ENCODE peak calls at places on chromosomes 12 and 14, in eight cellular contexts. One of them, this sample, is unnamed.

GRCh38 chr12:99996095-99996494 is 11.4 kb upstream of the ANKS1B start:
- DNase-seq in mucosa of gallbladder: no peak
- DNase-seq in foreskin fibroblast: no peak
- DNase-seq in activated CD4-positive, alpha-beta T cell treated with anti-CD3 and anti-CD28 coated beads, Interleukin-2, amount 10 ng/mL, durations not matched to agents 7 days and 5 days: no peak
- DNase-seq in NCI-H1436: no peak
- DNase-seq in fibroblast of the conjunctiva: no peak
- DNase-seq in RPMI7951: no peak
- DNase-seq in stimulated activated CD4-positive, alpha-beta T cell treated with anti-CD3 and anti-CD28 coated beads, Interleukin-12 subunit alpha, Interleukin-12 subunit beta, amount 100 ng/mL, for 48 hours: no peak
- DNase-seq in this sample: no peak

GRCh38 chr12:68477906-68478305 is 132.8 kb upstream of the RAP1B start:
- DNase-seq in RPMI7951: no peak
- DNase-seq in activated CD4-positive, alpha-beta T cell treated with anti-CD3 and anti-CD28 coated beads, Interleukin-2, amount 10 ng/mL, durations not matched to agents 7 days and 5 days: no peak
- DNase-seq in foreskin fibroblast: no peak
- DNase-seq in fibroblast of the conjunctiva: no peak
- DNase-seq in stimulated activated CD4-positive, alpha-beta T cell treated with anti-CD3 and anti-CD28 coated beads, Interleukin-12 subunit alpha, Interleukin-12 subunit beta, amount 100 ng/mL, for 48 hours: no peak
- DNase-seq in NCI-H1436: no peak
- DNase-seq in mucosa of gallbladder: no peak
- DNase-seq in this sample: no peak

GRCh38 chr12:81668475-81668874 is 90.7 kb downstream of the PPFIA2 start:
- DNase-seq in activated CD4-positive, alpha-beta T cell treated with anti-CD3 and anti-CD28 coated beads, Interleukin-2, amount 10 ng/mL, durations not matched to agents 7 days and 5 days: no peak
- DNase-seq in foreskin fibroblast: peak
- DNase-seq in RPMI7951: peak
- DNase-seq in NCI-H1436: no peak
- DNase-seq in mucosa of gallbladder: no peak
- DNase-seq in stimulated activated CD4-positive, alpha-beta T cell treated with anti-CD3 and anti-CD28 coated beads, Interleukin-12 subunit alpha, Interleukin-12 subunit beta, amount 100 ng/mL, for 48 hours: peak
- DNase-seq in fibroblast of the conjunctiva: peak
- DNase-seq in this sample: peak

GRCh38 chr12:13024151-13024946 is 19.8 kb upstream of the FAM234B start:
- DNase-seq in NCI-H1436: no peak
- DNase-seq in foreskin fibroblast: peak
- DNase-seq in stimulated activated CD4-positive, alpha-beta T cell treated with anti-CD3 and anti-CD28 coated beads, Interleukin-12 subunit alpha, Interleukin-12 subunit beta, amount 100 ng/mL, for 48 hours: no peak
- DNase-seq in RPMI7951: no peak
- DNase-seq in mucosa of gallbladder: no peak
- DNase-seq in activated CD4-positive, alpha-beta T cell treated with anti-CD3 and anti-CD28 coated beads, Interleukin-2, amount 10 ng/mL, durations not matched to agents 7 days and 5 days: no peak
- DNase-seq in fibroblast of the conjunctiva: peak
- DNase-seq in this sample: peak

GRCh38 chr12:43337571-43338497 is 214.2 kb downstream of the ADAMTS20 start:
- DNase-seq in activated CD4-positive, alpha-beta T cell treated with anti-CD3 and anti-CD28 coated beads, Interleukin-2, amount 10 ng/mL, durations not matched to agents 7 days and 5 days: no peak
- DNase-seq in stimulated activated CD4-positive, alpha-beta T cell treated with anti-CD3 and anti-CD28 coated beads, Interleukin-12 subunit alpha, Interleukin-12 subunit beta, amount 100 ng/mL, for 48 hours: no peak
- DNase-seq in fibroblast of the conjunctiva: no peak
- DNase-seq in mucosa of gallbladder: peak
- DNase-seq in foreskin fibroblast: peak
- DNase-seq in RPMI7951: no peak
- DNase-seq in NCI-H1436: no peak
- DNase-seq in this sample: peak

GRCh38 chr12:25054076-25054782 is 105.3 kb upstream of the BCAT1 start:
- DNase-seq in activated CD4-positive, alpha-beta T cell treated with anti-CD3 and anti-CD28 coated beads, Interleukin-2, amount 10 ng/mL, durations not matched to agents 7 days and 5 days: no peak
- DNase-seq in stimulated activated CD4-positive, alpha-beta T cell treated with anti-CD3 and anti-CD28 coated beads, Interleukin-12 subunit alpha, Interleukin-12 subunit beta, amount 100 ng/mL, for 48 hours: no peak
- DNase-seq in foreskin fibroblast: no peak
- DNase-seq in fibroblast of the conjunctiva: no peak
- DNase-seq in RPMI7951: no peak
- DNase-seq in mucosa of gallbladder: no peak
- DNase-seq in NCI-H1436: no peak
- DNase-seq in this sample: no peak

GRCh38 chr12:20367731-20368652 is at the start of gene PDE3A:
- DNase-seq in mucosa of gallbladder: peak
- DNase-seq in activated CD4-positive, alpha-beta T cell treated with anti-CD3 and anti-CD28 coated beads, Interleukin-2, amount 10 ng/mL, durations not matched to agents 7 days and 5 days: no peak
- DNase-seq in foreskin fibroblast: peak
- DNase-seq in NCI-H1436: no peak
- DNase-seq in fibroblast of the conjunctiva: peak
- DNase-seq in RPMI7951: peak
- DNase-seq in stimulated activated CD4-positive, alpha-beta T cell treated with anti-CD3 and anti-CD28 coated beads, Interleukin-12 subunit alpha, Interleukin-12 subunit beta, amount 100 ng/mL, for 48 hours: no peak
- DNase-seq in this sample: peak

GRCh38 chr14:91412939-91413338 is 4.7 kb downstream of the CCDC88C start:
- DNase-seq in RPMI7951: no peak
- DNase-seq in foreskin fibroblast: no peak
- DNase-seq in stimulated activated CD4-positive, alpha-beta T cell treated with anti-CD3 and anti-CD28 coated beads, Interleukin-12 subunit alpha, Interleukin-12 subunit beta, amount 100 ng/mL, for 48 hours: no peak
- DNase-seq in mucosa of gallbladder: peak
- DNase-seq in activated CD4-positive, alpha-beta T cell treated with anti-CD3 and anti-CD28 coated beads, Interleukin-2, amount 10 ng/mL, durations not matched to agents 7 days and 5 days: no peak
- DNase-seq in NCI-H1436: no peak
- DNase-seq in fibroblast of the conjunctiva: no peak
- DNase-seq in this sample: no peak

GRCh38 chr14:101215936-101216335 is 312.4 kb upstream of the RTL1 start:
- DNase-seq in activated CD4-positive, alpha-beta T cell treated with anti-CD3 and anti-CD28 coated beads, Interleukin-2, amount 10 ng/mL, durations not matched to agents 7 days and 5 days: no peak
- DNase-seq in fibroblast of the conjunctiva: no peak
- DNase-seq in foreskin fibroblast: no peak
- DNase-seq in RPMI7951: no peak
- DNase-seq in NCI-H1436: no peak
- DNase-seq in stimulated activated CD4-positive, alpha-beta T cell treated with anti-CD3 and anti-CD28 coated beads, Interleukin-12 subunit alpha, Interleukin-12 subunit beta, amount 100 ng/mL, for 48 hours: no peak
- DNase-seq in mucosa of gallbladder: no peak
- DNase-seq in this sample: no peak

GRCh38 chr14:106549064-106549463 is 1022.7 kb downstream of the TMEM121 start:
- DNase-seq in mucosa of gallbladder: no peak
- DNase-seq in activated CD4-positive, alpha-beta T cell treated with anti-CD3 and anti-CD28 coated beads, Interleukin-2, amount 10 ng/mL, durations not matched to agents 7 days and 5 days: no peak
- DNase-seq in NCI-H1436: no peak
- DNase-seq in foreskin fibroblast: no peak
- DNase-seq in stimulated activated CD4-positive, alpha-beta T cell treated with anti-CD3 and anti-CD28 coated beads, Interleukin-12 subunit alpha, Interleukin-12 subunit beta, amount 100 ng/mL, for 48 hours: no peak
- DNase-seq in fibroblast of the conjunctiva: no peak
- DNase-seq in RPMI7951: no peak
- DNase-seq in this sample: no peak

GRCh38 chr12:64616221-64616620 is 5.9 kb downstream of the RASSF3 start:
- DNase-seq in stimulated activated CD4-positive, alpha-beta T cell treated with anti-CD3 and anti-CD28 coated beads, Interleukin-12 subunit alpha, Interleukin-12 subunit beta, amount 100 ng/mL, for 48 hours: no peak
- DNase-seq in activated CD4-positive, alpha-beta T cell treated with anti-CD3 and anti-CD28 coated beads, Interleukin-2, amount 10 ng/mL, durations not matched to agents 7 days and 5 days: no peak
- DNase-seq in mucosa of gallbladder: no peak
- DNase-seq in NCI-H1436: no peak
- DNase-seq in RPMI7951: peak
- DNase-seq in fibroblast of the conjunctiva: no peak
- DNase-seq in foreskin fibroblast: no peak
- DNase-seq in this sample: no peak

GRCh38 chr14:23094666-23095195 is at the start of gene ACIN1:
- DNase-seq in mucosa of gallbladder: peak
- DNase-seq in stimulated activated CD4-positive, alpha-beta T cell treated with anti-CD3 and anti-CD28 coated beads, Interleukin-12 subunit alpha, Interleukin-12 subunit beta, amount 100 ng/mL, for 48 hours: peak
- DNase-seq in fibroblast of the conjunctiva: peak
- DNase-seq in activated CD4-positive, alpha-beta T cell treated with anti-CD3 and anti-CD28 coated beads, Interleukin-2, amount 10 ng/mL, durations not matched to agents 7 days and 5 days: peak
- DNase-seq in RPMI7951: peak
- DNase-seq in NCI-H1436: no peak
- DNase-seq in foreskin fibroblast: peak
- DNase-seq in this sample: peak

GRCh38 chr12:9509464-9510166 is 98.1 kb downstream of the KLRB1 start:
- DNase-seq in RPMI7951: peak
- DNase-seq in fibroblast of the conjunctiva: peak
- DNase-seq in mucosa of gallbladder: no peak
- DNase-seq in foreskin fibroblast: peak
- DNase-seq in NCI-H1436: no peak
- DNase-seq in stimulated activated CD4-positive, alpha-beta T cell treated with anti-CD3 and anti-CD28 coated beads, Interleukin-12 subunit alpha, Interleukin-12 subunit beta, amount 100 ng/mL, for 48 hours: no peak
- DNase-seq in activated CD4-positive, alpha-beta T cell treated with anti-CD3 and anti-CD28 coated beads, Interleukin-2, amount 10 ng/mL, durations not matched to agents 7 days and 5 days: no peak
- DNase-seq in this sample: peak

GRCh38 chr12:65567820-65568219 is 256.5 kb upstream of the HMGA2 start:
- DNase-seq in foreskin fibroblast: no peak
- DNase-seq in fibroblast of the conjunctiva: no peak
- DNase-seq in stimulated activated CD4-positive, alpha-beta T cell treated with anti-CD3 and anti-CD28 coated beads, Interleukin-12 subunit alpha, Interleukin-12 subunit beta, amount 100 ng/mL, for 48 hours: no peak
- DNase-seq in NCI-H1436: no peak
- DNase-seq in activated CD4-positive, alpha-beta T cell treated with anti-CD3 and anti-CD28 coated beads, Interleukin-2, amount 10 ng/mL, durations not matched to agents 7 days and 5 days: no peak
- DNase-seq in RPMI7951: no peak
- DNase-seq in mucosa of gallbladder: no peak
- DNase-seq in this sample: no peak

GRCh38 chr12:69161835-69162234 is 77.5 kb upstream of the CPSF6 start:
- DNase-seq in mucosa of gallbladder: no peak
- DNase-seq in NCI-H1436: peak
- DNase-seq in RPMI7951: peak
- DNase-seq in stimulated activated CD4-positive, alpha-beta T cell treated with anti-CD3 and anti-CD28 coated beads, Interleukin-12 subunit alpha, Interleukin-12 subunit beta, amount 100 ng/mL, for 48 hours: peak
- DNase-seq in fibroblast of the conjunctiva: no peak
- DNase-seq in activated CD4-positive, alpha-beta T cell treated with anti-CD3 and anti-CD28 coated beads, Interleukin-2, amount 10 ng/mL, durations not matched to agents 7 days and 5 days: peak
- DNase-seq in foreskin fibroblast: peak
- DNase-seq in this sample: peak

GRCh38 chr14:33985242-33985641 is 34.4 kb upstream of the EGLN3 start:
- DNase-seq in fibroblast of the conjunctiva: no peak
- DNase-seq in RPMI7951: no peak
- DNase-seq in mucosa of gallbladder: no peak
- DNase-seq in NCI-H1436: no peak
- DNase-seq in activated CD4-positive, alpha-beta T cell treated with anti-CD3 and anti-CD28 coated beads, Interleukin-2, amount 10 ng/mL, durations not matched to agents 7 days and 5 days: no peak
- DNase-seq in foreskin fibroblast: no peak
- DNase-seq in stimulated activated CD4-positive, alpha-beta T cell treated with anti-CD3 and anti-CD28 coated beads, Interleukin-12 subunit alpha, Interleukin-12 subunit beta, amount 100 ng/mL, for 48 hours: no peak
- DNase-seq in this sample: no peak

GRCh38 chr12:16118586-16118985 is 158.9 kb downstream of the SLC15A5 start:
- DNase-seq in activated CD4-positive, alpha-beta T cell treated with anti-CD3 and anti-CD28 coated beads, Interleukin-2, amount 10 ng/mL, durations not matched to agents 7 days and 5 days: no peak
- DNase-seq in foreskin fibroblast: no peak
- DNase-seq in stimulated activated CD4-positive, alpha-beta T cell treated with anti-CD3 and anti-CD28 coated beads, Interleukin-12 subunit alpha, Interleukin-12 subunit beta, amount 100 ng/mL, for 48 hours: no peak
- DNase-seq in NCI-H1436: no peak
- DNase-seq in mucosa of gallbladder: no peak
- DNase-seq in RPMI7951: no peak
- DNase-seq in fibroblast of the conjunctiva: no peak
- DNase-seq in this sample: no peak

GRCh38 chr12:98401427-98401826 is 114.0 kb upstream of the TMPO start:
- DNase-seq in mucosa of gallbladder: peak
- DNase-seq in fibroblast of the conjunctiva: no peak
- DNase-seq in activated CD4-positive, alpha-beta T cell treated with anti-CD3 and anti-CD28 coated beads, Interleukin-2, amount 10 ng/mL, durations not matched to agents 7 days and 5 days: no peak
- DNase-seq in NCI-H1436: no peak
- DNase-seq in RPMI7951: peak
- DNase-seq in stimulated activated CD4-positive, alpha-beta T cell treated with anti-CD3 and anti-CD28 coated beads, Interleukin-12 subunit alpha, Interleukin-12 subunit beta, amount 100 ng/mL, for 48 hours: no peak
- DNase-seq in foreskin fibroblast: no peak
- DNase-seq in this sample: no peak

GRCh38 chr14:99775351-99775750 is 17.9 kb upstream of the EML1 start:
- DNase-seq in NCI-H1436: no peak
- DNase-seq in activated CD4-positive, alpha-beta T cell treated with anti-CD3 and anti-CD28 coated beads, Interleukin-2, amount 10 ng/mL, durations not matched to agents 7 days and 5 days: no peak
- DNase-seq in RPMI7951: no peak
- DNase-seq in mucosa of gallbladder: no peak
- DNase-seq in fibroblast of the conjunctiva: no peak
- DNase-seq in foreskin fibroblast: no peak
- DNase-seq in stimulated activated CD4-positive, alpha-beta T cell treated with anti-CD3 and anti-CD28 coated beads, Interleukin-12 subunit alpha, Interleukin-12 subunit beta, amount 100 ng/mL, for 48 hours: no peak
- DNase-seq in this sample: no peak

GRCh38 chr14:58824796-58825195 is 187.0 kb downstream of the DACT1 start:
- DNase-seq in activated CD4-positive, alpha-beta T cell treated with anti-CD3 and anti-CD28 coated beads, Interleukin-2, amount 10 ng/mL, durations not matched to agents 7 days and 5 days: no peak
- DNase-seq in RPMI7951: no peak
- DNase-seq in NCI-H1436: no peak
- DNase-seq in fibroblast of the conjunctiva: no peak
- DNase-seq in foreskin fibroblast: no peak
- DNase-seq in mucosa of gallbladder: no peak
- DNase-seq in stimulated activated CD4-positive, alpha-beta T cell treated with anti-CD3 and anti-CD28 coated beads, Interleukin-12 subunit alpha, Interleukin-12 subunit beta, amount 100 ng/mL, for 48 hours: no peak
- DNase-seq in this sample: no peak

GRCh38 chr14:96267336-96267735 is 11.3 kb downstream of the BDKRB1 start:
- DNase-seq in NCI-H1436: peak
- DNase-seq in RPMI7951: peak
- DNase-seq in foreskin fibroblast: peak
- DNase-seq in mucosa of gallbladder: no peak
- DNase-seq in fibroblast of the conjunctiva: peak
- DNase-seq in stimulated activated CD4-positive, alpha-beta T cell treated with anti-CD3 and anti-CD28 coated beads, Interleukin-12 subunit alpha, Interleukin-12 subunit beta, amount 100 ng/mL, for 48 hours: no peak
- DNase-seq in activated CD4-positive, alpha-beta T cell treated with anti-CD3 and anti-CD28 coated beads, Interleukin-2, amount 10 ng/mL, durations not matched to agents 7 days and 5 days: no peak
- DNase-seq in this sample: peak

GRCh38 chr14:94541234-94541975 is 19.8 kb upstream of the SERPINA4 start:
- DNase-seq in NCI-H1436: no peak
- DNase-seq in stimulated activated CD4-positive, alpha-beta T cell treated with anti-CD3 and anti-CD28 coated beads, Interleukin-12 subunit alpha, Interleukin-12 subunit beta, amount 100 ng/mL, for 48 hours: no peak
- DNase-seq in mucosa of gallbladder: no peak
- DNase-seq in activated CD4-positive, alpha-beta T cell treated with anti-CD3 and anti-CD28 coated beads, Interleukin-2, amount 10 ng/mL, durations not matched to agents 7 days and 5 days: no peak
- DNase-seq in fibroblast of the conjunctiva: no peak
- DNase-seq in foreskin fibroblast: no peak
- DNase-seq in RPMI7951: no peak
- DNase-seq in this sample: no peak

GRCh38 chr14:37603688-37604251 is 8.3 kb downstream of the TTC6 start:
- DNase-seq in mucosa of gallbladder: no peak
- DNase-seq in activated CD4-positive, alpha-beta T cell treated with anti-CD3 and anti-CD28 coated beads, Interleukin-2, amount 10 ng/mL, durations not matched to agents 7 days and 5 days: no peak
- DNase-seq in NCI-H1436: no peak
- DNase-seq in RPMI7951: no peak
- DNase-seq in fibroblast of the conjunctiva: no peak
- DNase-seq in foreskin fibroblast: no peak
- DNase-seq in stimulated activated CD4-positive, alpha-beta T cell treated with anti-CD3 and anti-CD28 coated beads, Interleukin-12 subunit alpha, Interleukin-12 subunit beta, amount 100 ng/mL, for 48 hours: no peak
- DNase-seq in this sample: no peak

GRCh38 chr14:101489092-101489760 is 72.1 kb upstream of the DIO3 start:
- DNase-seq in NCI-H1436: no peak
- DNase-seq in mucosa of gallbladder: no peak
- DNase-seq in activated CD4-positive, alpha-beta T cell treated with anti-CD3 and anti-CD28 coated beads, Interleukin-2, amount 10 ng/mL, durations not matched to agents 7 days and 5 days: no peak
- DNase-seq in fibroblast of the conjunctiva: no peak
- DNase-seq in stimulated activated CD4-positive, alpha-beta T cell treated with anti-CD3 and anti-CD28 coated beads, Interleukin-12 subunit alpha, Interleukin-12 subunit beta, amount 100 ng/mL, for 48 hours: no peak
- DNase-seq in foreskin fibroblast: no peak
- DNase-seq in RPMI7951: no peak
- DNase-seq in this sample: no peak

GRCh38 chr12:90854136-90854689 is 100.8 kb downstream of the CCER1 start:
- DNase-seq in foreskin fibroblast: peak
- DNase-seq in RPMI7951: peak
- DNase-seq in NCI-H1436: peak
- DNase-seq in stimulated activated CD4-positive, alpha-beta T cell treated with anti-CD3 and anti-CD28 coated beads, Interleukin-12 subunit alpha, Interleukin-12 subunit beta, amount 100 ng/mL, for 48 hours: peak
- DNase-seq in activated CD4-positive, alpha-beta T cell treated with anti-CD3 and anti-CD28 coated beads, Interleukin-2, amount 10 ng/mL, durations not matched to agents 7 days and 5 days: peak
- DNase-seq in fibroblast of the conjunctiva: peak
- DNase-seq in mucosa of gallbladder: no peak
- DNase-seq in this sample: peak

GRCh38 chr12:53495903-53496751 is 3.1 kb downstream of the MAP3K12 start:
- DNase-seq in fibroblast of the conjunctiva: peak
- DNase-seq in NCI-H1436: no peak
- DNase-seq in activated CD4-positive, alpha-beta T cell treated with anti-CD3 and anti-CD28 coated beads, Interleukin-2, amount 10 ng/mL, durations not matched to agents 7 days and 5 days: no peak
- DNase-seq in mucosa of gallbladder: peak
- DNase-seq in stimulated activated CD4-positive, alpha-beta T cell treated with anti-CD3 and anti-CD28 coated beads, Interleukin-12 subunit alpha, Interleukin-12 subunit beta, amount 100 ng/mL, for 48 hours: no peak
- DNase-seq in RPMI7951: peak
- DNase-seq in foreskin fibroblast: peak
- DNase-seq in this sample: peak

GRCh38 chr14:94050231-94050880 is 24.2 kb downstream of the OTUB2 start:
- DNase-seq in fibroblast of the conjunctiva: no peak
- DNase-seq in mucosa of gallbladder: no peak
- DNase-seq in RPMI7951: no peak
- DNase-seq in activated CD4-positive, alpha-beta T cell treated with anti-CD3 and anti-CD28 coated beads, Interleukin-2, amount 10 ng/mL, durations not matched to agents 7 days and 5 days: no peak
- DNase-seq in foreskin fibroblast: no peak
- DNase-seq in NCI-H1436: no peak
- DNase-seq in stimulated activated CD4-positive, alpha-beta T cell treated with anti-CD3 and anti-CD28 coated beads, Interleukin-12 subunit alpha, Interleukin-12 subunit beta, amount 100 ng/mL, for 48 hours: no peak
- DNase-seq in this sample: no peak

GRCh38 chr12:66152732-66153131 is 17.1 kb downstream of the TMBIM4 start:
- DNase-seq in NCI-H1436: no peak
- DNase-seq in mucosa of gallbladder: no peak
- DNase-seq in stimulated activated CD4-positive, alpha-beta T cell treated with anti-CD3 and anti-CD28 coated beads, Interleukin-12 subunit alpha, Interleukin-12 subunit beta, amount 100 ng/mL, for 48 hours: no peak
- DNase-seq in fibroblast of the conjunctiva: no peak
- DNase-seq in RPMI7951: no peak
- DNase-seq in foreskin fibroblast: peak
- DNase-seq in activated CD4-positive, alpha-beta T cell treated with anti-CD3 and anti-CD28 coated beads, Interleukin-2, amount 10 ng/mL, durations not matched to agents 7 days and 5 days: no peak
- DNase-seq in this sample: no peak

GRCh38 chr14:59566725-59567124 is 9.9 kb downstream of the CCDC175 start:
- DNase-seq in RPMI7951: no peak
- DNase-seq in NCI-H1436: no peak
- DNase-seq in mucosa of gallbladder: no peak
- DNase-seq in activated CD4-positive, alpha-beta T cell treated with anti-CD3 and anti-CD28 coated beads, Interleukin-2, amount 10 ng/mL, durations not matched to agents 7 days and 5 days: no peak
- DNase-seq in stimulated activated CD4-positive, alpha-beta T cell treated with anti-CD3 and anti-CD28 coated beads, Interleukin-12 subunit alpha, Interleukin-12 subunit beta, amount 100 ng/mL, for 48 hours: no peak
- DNase-seq in fibroblast of the conjunctiva: no peak
- DNase-seq in foreskin fibroblast: no peak
- DNase-seq in this sample: no peak

GRCh38 chr12:94879542-94879941 is 124.0 kb downstream of the NDUFA12 start:
- DNase-seq in foreskin fibroblast: peak
- DNase-seq in fibroblast of the conjunctiva: no peak
- DNase-seq in RPMI7951: peak
- DNase-seq in NCI-H1436: no peak
- DNase-seq in stimulated activated CD4-positive, alpha-beta T cell treated with anti-CD3 and anti-CD28 coated beads, Interleukin-12 subunit alpha, Interleukin-12 subunit beta, amount 100 ng/mL, for 48 hours: no peak
- DNase-seq in activated CD4-positive, alpha-beta T cell treated with anti-CD3 and anti-CD28 coated beads, Interleukin-2, amount 10 ng/mL, durations not matched to agents 7 days and 5 days: peak
- DNase-seq in mucosa of gallbladder: no peak
- DNase-seq in this sample: peak

This sample was measured in EL.